ENCODE peak calls at places on chromosomes 11 and 22, in nine cellular contexts. Z, K, G, B, V, W, D, Y and H are unnamed samples.

GRCh38 chr22:43923191-43923590 is 414 bp upstream of the PNPLA3 start:
- DNase-seq in G (no peak), B (no peak), Y (no peak), K (no peak), W (peak), Z (no peak), V (no peak), D (no peak), H (peak)

GRCh38 chr11:67285541-67286498 is 3.3 kb upstream of the ANKRD13D start:
- DNase-seq in W (no peak), G (no peak), D (no peak), V (no peak), K (no peak), B (no peak), Z (no peak), Y (no peak), H (no peak)

GRCh38 chr11:17498058-17498457 is 21.4 kb upstream of the ABCC8 start:
- DNase-seq in W (no peak), V (no peak), D (no peak), G (no peak), Y (no peak), K (no peak), B (no peak), Z (no peak), H (no peak)

GRCh38 chr11:125948278-125949051 is 2.6 kb downstream of the VSIG10L2 start:
- DNase-seq in D (no peak), Z (no peak), Y (no peak), K (no peak), W (no peak), G (no peak), V (no peak), B (peak), H (no peak)

GRCh38 chr11:80748207-80748606 is 1307.4 kb upstream of the TENM4 start:
- DNase-seq in G (no peak), V (no peak), D (no peak), W (no peak), Z (no peak), K (no peak), Y (no peak), B (no peak), H (no peak)

GRCh38 chr11:118998822-118999221 is 884 bp downstream of the CENATAC start:
- DNase-seq in K (peak), G (peak), W (no peak), D (no peak), Y (no peak), B (no peak), V (no peak), Z (no peak), H (no peak)

GRCh38 chr22:30511903-30512302 is 6.4 kb upstream of the SEC14L4 start:
- DNase-seq in D (no peak), W (no peak), V (no peak), Z (no peak), K (no peak), B (no peak), Y (no peak), G (no peak), H (no peak)

GRCh38 chr11:131025020-131025419 is 108.7 kb upstream of the SNX19 start:
- DNase-seq in D (no peak), Y (peak), V (no peak), B (no peak), G (no peak), K (no peak), W (peak), Z (no peak), H (peak)

GRCh38 chr11:3052109-3052479 is 5.1 kb downstream of the CARS1 start:
- DNase-seq in B (no peak), K (no peak), W (peak), G (no peak), Z (no peak), D (no peak), V (no peak), Y (no peak), H (no peak)

GRCh38 chr22:28542980-28543621 is 136.5 kb downstream of the TTC28 start:
- DNase-seq in B (no peak), V (no peak), D (no peak), G (no peak), Y (no peak), K (no peak), Z (no peak), W (no peak), H (no peak)

GRCh38 chr11:62811659-62812058 is 6.4 kb upstream of the NXF1 start:
- DNase-seq in K (no peak), B (no peak), W (no peak), Y (no peak), Z (no peak), G (no peak), D (no peak), V (no peak), H (no peak)

GRCh38 chr22:22342697-22343602 is 98.4 kb downstream of the VPREB1 start:
- DNase-seq in K (peak), D (no peak), Z (peak), B (no peak), W (peak), G (peak), Y (no peak), V (peak), H (peak)

GRCh38 chr11:121467965-121468364 is 15.2 kb upstream of the SORL1-AS1 start:
- DNase-seq in V (no peak), Z (peak), K (no peak), D (no peak), W (peak), B (no peak), Y (no peak), G (no peak), H (no peak)

GRCh38 chr22:48884786-48885185 is 942.9 kb downstream of the BRD1 start:
- DNase-seq in K (no peak), B (no peak), Y (no peak), D (peak), W (no peak), G (no peak), Z (no peak), V (no peak), H (no peak)